ENCODE peak calls at places on chromosomes 7 and 10, in four cellular contexts. E is M059J, Y is C1 segment of cervical spinal cord, U is progenitor cell of endocrine pancreas. Q is an unnamed sample.

GRCh38 chr10:88366772-88367171 is 216.3 kb downstream of the RNLS start:
- DNase-seq in Y (no peak), E (no peak), U (no peak), Q (no peak)

GRCh38 chr7:44762300-44762699 is 13.7 kb downstream of the ZMIZ2 start:
- DNase-seq in U (no peak), E (no peak), Y (no peak), Q (no peak)

GRCh38 chr7:55538538-55538937 is 33.8 kb downstream of the VOPP1 start:
- DNase-seq in E (peak; percentile 93), U (no peak), Y (no peak), Q (no peak)

GRCh38 chr7:51000956-51001355 is 218.3 kb upstream of the GRB10 start:
- DNase-seq in U (no peak), E (no peak), Y (no peak), Q (no peak)

GRCh38 chr10:47449102-47449978 is 34.6 kb downstream of the ANXA8 start:
- DNase-seq in U (no peak), Y (no peak), E (peak; percentile 13), Q (peak; percentile 19)

GRCh38 chr10:124332426-124332825 is 86.3 kb downstream of the OAT start:
- DNase-seq in U (no peak), Y (no peak), E (no peak), Q (no peak)

GRCh38 chr7:47507514-47507913 is 74.4 kb downstream of the TNS3 start:
- DNase-seq in E (no peak), U (no peak), Y (no peak), Q (no peak)

GRCh38 chr7:156234666-156235494 is 405.7 kb upstream of the RNF32 start:
- DNase-seq in Y (no peak), U (no peak), E (no peak), Q (no peak)

GRCh38 chr10:69382382-69383117 is 34.2 kb downstream of the TACR2 start:
- DNase-seq in U (no peak), Y (no peak), E (peak; percentile 97), Q (no peak)

GRCh38 chr7:636396-636795 is 90.1 kb upstream of the DNAAF5 start:
- DNase-seq in Y (no peak), E (peak; percentile 24), U (no peak), Q (no peak)

GRCh38 chr10:101507241-101507640 is 80.8 kb downstream of the POLL start:
- DNase-seq in E (no peak), U (no peak), Y (no peak), Q (no peak)

GRCh38 chr10:5364365-5364764 is 401 bp upstream of the UCN3 start:
- DNase-seq in U (no peak), E (no peak), Y (no peak), Q (no peak)

GRCh38 chr7:76236226-76236625 is 34.5 kb downstream of the SRRM3 start:
- DNase-seq in U (no peak), E (no peak), Y (no peak), Q (no peak)

GRCh38 chr10:98300526-98300925 is 32.5 kb upstream of the LOXL4 start:
- DNase-seq in U (no peak), E (no peak), Y (no peak), Q (no peak)

GRCh38 chr7:85525661-85526060 is 338.8 kb upstream of the SEMA3D start:
- DNase-seq in E (no peak), Y (no peak), U (no peak), Q (no peak)

GRCh38 chr7:75055830-75056431 is 17.7 kb downstream of the RCC1L start:
- DNase-seq in U (no peak), E (peak; percentile 25), Y (no peak), Q (no peak)

GRCh38 chr7:85104432-85105205 is 82.2 kb downstream of the SEMA3D start:
- DNase-seq in U (no peak), E (peak; percentile 71), Y (no peak), Q (no peak)

GRCh38 chr10:16954280-16955030 is 137.2 kb upstream of the RSU1 start:
- DNase-seq in E (no peak), Y (no peak), U (no peak), Q (no peak)

GRCh38 chr10:60846173-60846572 is 67.9 kb downstream of the CDK1 start:
- DNase-seq in U (no peak), Y (no peak), E (peak; percentile 69), Q (no peak)

GRCh38 chr10:129643266-129643665 is 176.2 kb downstream of the MGMT start:
- DNase-seq in U (no peak), E (no peak), Y (no peak), Q (no peak)